ENCODE peak calls at places on chromosomes 16 and 17, in ten cellular contexts. D, F, Y, X, K, N, V, R, I and G are unnamed samples.

GRCh38 chr17:12613566-12613965 is 52.1 kb upstream of the MYOCD start:
- DNase-seq in D (peak; percentile 89), F (no peak), I (no peak), K (no peak), N (no peak), R (no peak), V (no peak), Y (no peak), X (no peak), G (no peak)

GRCh38 chr17:5194346-5194745 is 2.7 kb upstream of the ZNF594 start:
- DNase-seq in F (no peak), Y (no peak), D (no peak), X (no peak), V (no peak), K (no peak), I (no peak), R (no peak), N (no peak), G (no peak)

GRCh38 chr17:38861399-38861843 is 7.9 kb upstream of the RPL23 start:
- DNase-seq in N (no peak), D (no peak), I (no peak), X (no peak), Y (no peak), V (no peak), R (no peak), K (no peak), F (peak; percentile 26), G (no peak)

GRCh38 chr17:67289174-67289876 is 44.3 kb upstream of the HELZ start:
- DNase-seq in V (peak; percentile 64), I (peak; percentile 76), F (peak; percentile 86), Y (peak; percentile 88), X (peak; percentile 50), N (peak; percentile 85), K (peak; percentile 85), D (peak; percentile 55), R (peak; percentile 65), G (peak; percentile 79)

GRCh38 chr17:41322264-41322902 is 6.9 kb upstream of the KRTAP17-1 start:
- DNase-seq in V (no peak), D (peak; percentile 79), Y (no peak), I (no peak), N (no peak), F (no peak), X (no peak), K (peak; percentile 10), R (no peak), G (peak; percentile 36)

GRCh38 chr17:3796822-3797170 is 4.2 kb downstream of the ITGAE start:
- DNase-seq in Y (no peak), X (no peak), I (no peak), R (no peak), N (no peak), V (no peak), D (no peak), F (no peak), K (no peak), G (no peak)

GRCh38 chr16:25374556-25374955 is 116.9 kb upstream of the ZKSCAN2 start:
- DNase-seq in N (no peak), I (no peak), F (no peak), K (no peak), V (no peak), X (no peak), R (no peak), D (no peak), Y (no peak), G (no peak)

GRCh38 chr16:1941924-1942809 is 832 bp downstream of the MSRB1 start:
- DNase-seq in R (peak; percentile 50), I (no peak), X (no peak), F (peak; percentile 46), Y (peak; percentile 75), N (no peak), K (no peak), V (peak; percentile 77), D (no peak), G (no peak)

GRCh38 chr16:11632455-11632921 is 35.8 kb upstream of the SNN start:
- DNase-seq in X (no peak), N (peak; percentile 62), D (peak; percentile 93), I (peak; percentile 71), V (peak; percentile 49), F (peak; percentile 75), Y (peak; percentile 80), R (no peak), K (peak; percentile 51), G (no peak)

GRCh38 chr17:57481901-57482300 is 225.6 kb downstream of the MSI2 start:
- DNase-seq in K (no peak), F (no peak), N (no peak), R (no peak), V (no peak), X (no peak), D (peak; percentile 100), I (peak; percentile 63), Y (no peak), G (no peak)

DNA sequence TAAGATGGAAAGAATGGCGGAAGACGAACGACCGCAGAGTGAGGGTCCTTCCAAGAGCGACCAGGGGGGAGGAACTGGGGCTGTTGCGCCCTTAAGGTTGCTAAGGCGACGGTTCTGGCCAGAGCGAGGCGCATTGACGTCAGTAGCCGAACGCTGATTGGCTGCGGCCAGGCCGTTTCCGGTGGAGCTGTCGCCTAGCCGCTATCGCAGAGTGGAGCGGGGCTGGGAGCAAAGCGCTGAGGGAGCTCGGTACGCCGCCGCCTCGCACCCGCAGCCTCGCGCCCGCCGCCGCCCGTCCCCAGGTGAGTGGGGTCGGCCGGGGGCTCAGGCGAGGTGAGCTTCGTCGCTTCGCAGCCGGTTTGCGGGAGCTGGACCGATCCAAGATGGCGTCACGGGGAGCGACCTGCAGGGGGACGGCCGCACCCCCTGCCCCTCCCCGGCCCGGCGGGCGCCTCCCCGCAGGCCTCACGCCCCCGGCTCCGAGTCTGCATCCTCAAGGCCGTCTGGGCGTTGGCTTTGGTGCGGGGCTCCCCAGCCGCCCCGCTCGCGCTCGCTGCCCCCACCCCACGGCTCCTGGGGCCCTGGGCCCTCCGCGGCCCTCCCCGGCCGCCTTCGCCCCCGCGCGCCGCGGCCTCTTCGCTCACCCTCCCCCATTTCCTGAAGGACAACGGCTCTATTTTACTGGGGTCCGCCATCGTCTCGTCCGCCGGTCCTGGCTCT is at the start of gene PRKAR1A:
- DNase-seq in K (peak; percentile 92), N (peak; percentile 97), V (peak; percentile 94), R (peak; percentile 92), F (peak; percentile 96), X (peak; percentile 95), D (peak; percentile 95), Y (peak; percentile 98), I (peak; percentile 95), G (peak; percentile 95)
- TF ChIP-seq POLR2A in K (peak; percentile 89), N (peak; percentile 95), V (peak; percentile 79), R (peak; percentile 96), F (peak; percentile 97), X (no peak), D (peak; percentile 94), Y (peak; percentile 74), I (peak; percentile 72), G (peak; percentile 84)

GRCh38 chr17:48563867-48564199 is 14.3 kb downstream of the HOXB4 start:
- DNase-seq in D (no peak), V (no peak), K (no peak), N (no peak), F (no peak), R (no peak), Y (no peak), X (no peak), I (no peak), G (no peak)
- H3K27me3 ChIP-seq in D (no peaks in the 10 kb centered on the region), V (no peaks in the 10 kb centered on the region), K (peaks cover 98% of the 10 kb centered on the region), N (peaks cover 83% of the 10 kb centered on the region), F (no peaks in the 10 kb centered on the region), R (peaks cover 19% of the 10 kb centered on the region), Y (no peaks in the 10 kb centered on the region), X (peaks cover 31% of the 10 kb centered on the region), I (peaks cover 13% of the 10 kb centered on the region), G (peaks cover 22% of the 10 kb centered on the region)

DNA sequence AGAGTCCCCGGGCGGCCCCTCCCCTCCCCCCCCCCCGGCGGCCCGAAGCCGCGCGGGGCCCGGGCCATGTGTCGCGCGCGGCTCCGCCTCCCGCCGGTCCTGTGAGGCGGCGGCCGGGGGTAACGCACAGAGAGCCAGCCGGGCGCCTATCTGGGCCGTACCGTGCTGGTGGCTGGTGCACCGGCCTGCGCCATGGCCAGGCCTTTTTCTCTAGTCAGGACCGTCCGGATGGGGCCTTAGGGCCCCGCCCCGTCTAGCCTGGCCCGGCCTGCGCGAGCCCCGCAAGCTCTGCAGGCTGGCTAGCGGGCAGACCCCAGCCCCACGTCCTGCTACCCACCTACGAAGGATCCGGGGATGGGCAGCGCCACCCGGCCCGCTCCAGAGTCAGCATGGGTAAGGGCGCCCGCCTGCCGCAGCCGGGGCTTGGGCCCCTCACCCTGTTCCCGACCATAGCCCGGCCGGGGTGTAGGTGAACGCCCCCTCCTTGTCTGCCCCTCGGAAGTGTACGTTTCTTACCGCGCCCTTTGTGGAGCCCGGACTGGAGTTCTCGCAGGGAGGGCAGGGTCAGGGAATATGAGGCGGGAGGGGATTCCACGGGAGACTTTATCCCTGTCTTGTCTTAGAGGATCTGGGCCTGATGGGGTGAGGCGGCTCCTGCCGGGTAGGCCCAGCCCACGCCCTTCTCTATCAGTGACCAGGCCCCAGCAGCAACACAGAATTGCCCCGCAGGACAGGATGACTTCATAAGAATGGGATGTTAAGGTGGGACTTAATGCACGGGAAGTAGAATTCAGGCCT is at the start of gene CENPT:
- DNase-seq in I (peak; percentile 47), N (no peak), Y (peak; percentile 81), V (peak; percentile 63), D (peak; percentile 64), K (no peak), X (peak; percentile 72), F (no peak), R (no peak), G (peak; percentile 70)
- TF ChIP-seq POLR2A in I (no peak), N (no peak), Y (no peak), V (peak; percentile 44), D (peak; percentile 65), K (no peak), X (no peak), F (no peak), R (peak; percentile 79), G (peak; percentile 10)

GRCh38 chr17:60147553-60148241 is 2.1 kb upstream of the CA4 start:
- DNase-seq in K (no peak), N (no peak), X (no peak), V (no peak), D (no peak), F (no peak), R (no peak), Y (no peak), I (no peak), G (no peak)

GRCh38 chr17:60148300-60148838 is 1.4 kb upstream of the CA4 start:
- DNase-seq in V (no peak), N (no peak), K (no peak), X (no peak), R (no peak), I (no peak), D (no peak), Y (no peak), F (no peak), G (no peak)

GRCh38 chr17:60142872-60143499 is 6.8 kb upstream of the CA4 start:
- DNase-seq in V (peak; percentile 88), K (peak; percentile 94), F (no peak), X (peak; percentile 93), Y (peak; percentile 80), N (peak; percentile 80), R (peak; percentile 61), I (peak; percentile 65), D (peak; percentile 83), G (peak; percentile 82)

GRCh38 chr17:60145006-60145935 is 4.5 kb upstream of the CA4 start:
- DNase-seq in F (no peak), K (no peak), I (no peak), R (no peak), X (no peak), N (no peak), V (no peak), Y (no peak), D (no peak), G (no peak)

GRCh38 chr17:60146206-60146605 is 3.6 kb upstream of the CA4 start:
- DNase-seq in V (no peak), K (no peak), I (no peak), X (no peak), R (no peak), Y (no peak), D (no peak), F (no peak), N (no peak), G (no peak)
- H3K27me3 ChIP-seq in V (no peaks in the 10 kb centered on the region), K (peaks cover 79% of the 10 kb centered on the region), I (peaks cover 40% of the 10 kb centered on the region), X (peaks cover 57% of the 10 kb centered on the region), R (peaks cover 56% of the 10 kb centered on the region), Y (peaks cover 89% of the 10 kb centered on the region), D (peaks cover 71% of the 10 kb centered on the region), F (peaks cover 4% of the 10 kb centered on the region), N (peaks cover 59% of the 10 kb centered on the region), G (peaks cover 23% of the 10 kb centered on the region)